ENCODE peak calls at places on chromosomes 3 and 15, in five cellular contexts. C, R, P, D and E are unnamed samples.

GRCh38 chr15:38688761-38689160 is 124.1 kb upstream of the RASGRP1 start:
- DNase-seq in C (peak), R (no peak), P (no peak), D (no peak), E (no peak)

GRCh38 chr3:179929091-179929529 is 107.6 kb downstream of the PEX5L start:
- DNase-seq in C (peak), R (peak), P (peak), D (peak), E (peak)

GRCh38 chr15:33107950-33108349 is 86.6 kb downstream of the FMN1 start:
- DNase-seq in C (no peak), R (peak), P (no peak), D (no peak), E (peak)

GRCh38 chr15:70259640-70260066 is 161.9 kb upstream of the TLE3 start:
- DNase-seq in C (no peak), R (no peak), P (no peak), D (no peak), E (no peak)

GRCh38 chr15:51390932-51391432 is 49.5 kb downstream of the GLDN start:
- DNase-seq in C (no peak), R (no peak), P (no peak), D (no peak), E (no peak)

GRCh38 chr3:45765956-45766355 is 30.4 kb downstream of the SLC6A20 start:
- DNase-seq in C (no peak), R (no peak), P (no peak), D (no peak), E (no peak)

GRCh38 chr15:62644874-62645755 is 397.4 kb upstream of the TPM1 start:
- DNase-seq in C (no peak), R (peak), P (no peak), D (no peak), E (peak)

GRCh38 chr15:56390739-56391267 is 25.6 kb downstream of the TEX9 start:
- DNase-seq in C (no peak), R (peak), P (no peak), D (no peak), E (peak)

GRCh38 chr3:13243571-13243970 is 170.3 kb upstream of the IQSEC1 start:
- DNase-seq in C (no peak), R (no peak), P (no peak), D (no peak), E (no peak)

GRCh38 chr3:185582871-185583270 is 3.2 kb upstream of the SENP2 start:
- DNase-seq in C (no peak), R (no peak), P (no peak), D (no peak), E (no peak)